ENCODE peak calls at places on chromosomes 7 and 10, in four cellular contexts. H is stimulated activated CD8-positive, alpha-beta memory T cell treated with anti-CD3 and anti-CD28 coated beads, Interleukin-4, amount 100 ng/mL, for 24 hours; E is NCI-H2107; I is activated T-cell treated with anti-CD3 and anti-CD28 coated beads, Interleukin-2, amount 50 U/mL, for 72 hours. X is an unnamed sample.
A peak's percentile ranks its signal among the peaks of the same experiment; 100 is the strongest.

GRCh38 chr7:35351466-35351865 is 97.6 kb upstream of the TBX20 start:
- DNase-seq in I (no peak), H (no peak), E (no peak), X (no peak)

GRCh38 chr7:116258734-116259133 is 48.4 kb downstream of the TES start:
- DNase-seq in I (peak; percentile 48), E (no peak), H (no peak), X (no peak)

GRCh38 chr7:132435016-132435990 is 141.0 kb downstream of the PLXNA4 start:
- DNase-seq in H (no peak), I (no peak), E (no peak), X (no peak)

GRCh38 chr7:120079704-120080103 is 193.3 kb upstream of the KCND2 start:
- DNase-seq in I (no peak), H (no peak), E (no peak), X (no peak)

GRCh38 chr7:150793569-150794238 is 6.5 kb downstream of the TMEM176B start:
- DNase-seq in H (no peak), E (no peak), I (no peak), X (no peak)

GRCh38 chr7:48511021-48511579 is 339.8 kb downstream of the ABCA13 start:
- DNase-seq in I (no peak), H (no peak), E (no peak), X (no peak)

GRCh38 chr7:158392251-158392650 is 195.4 kb downstream of the PTPRN2 start:
- DNase-seq in H (no peak), E (no peak), I (no peak), X (no peak)

GRCh38 chr10:69486922-69487730 is 35.9 kb downstream of the TSPAN15 start:
- DNase-seq in E (no peak), I (no peak), H (no peak), X (no peak)

GRCh38 chr10:124604214-124605000 is 139.8 kb downstream of the FAM53B start:
- DNase-seq in E (no peak), H (no peak), I (no peak), X (no peak)

GRCh38 chr7:145398758-145399157 is 562.9 kb upstream of the TPK1 start:
- DNase-seq in H (no peak), E (no peak), I (no peak), X (no peak)

GRCh38 chr10:111650088-111650487 is 533.5 kb downstream of the GPAM start:
- DNase-seq in I (no peak), E (no peak), H (no peak), X (no peak)

GRCh38 chr7:120927454-120928103 is 23.0 kb upstream of the ING3 start:
- DNase-seq in H (no peak), I (no peak), E (no peak), X (no peak)

GRCh38 chr10:45471531-45472310 is 97.7 kb downstream of the ALOX5 start:
- DNase-seq in I (no peak), H (no peak), E (no peak), X (no peak)

GRCh38 chr7:11648104-11648503 is 183.9 kb downstream of the THSD7A start:
- DNase-seq in I (no peak), E (no peak), H (no peak), X (no peak)

GRCh38 chr10:24957624-24958435 is 5.4 kb upstream of the PRTFDC1 start:
- DNase-seq in E (no peak), H (no peak), I (no peak), X (no peak)

GRCh38 chr10:20535846-20536245 is 361.3 kb downstream of the NEBL start:
- DNase-seq in E (no peak), I (no peak), H (no peak), X (no peak)

GRCh38 chr10:77805676-77806075 is 120.9 kb downstream of the DLG5 start:
- DNase-seq in H (no peak), I (no peak), E (no peak), X (no peak)

GRCh38 chr10:3424102-3424803 is 251.7 kb upstream of the PITRM1 start:
- DNase-seq in I (no peak), E (no peak), H (no peak), X (no peak)

GRCh38 chr10:51700228-51700835 is 937 bp upstream of the CSTF2T start:
- DNase-seq in I (peak; percentile 19), H (no peak), E (no peak), X (no peak)

GRCh38 chr10:131083915-131084790 is 227.4 kb downstream of the TCERG1L start:
- DNase-seq in I (no peak), E (no peak), H (no peak), X (no peak)

X was measured in NK-92 treated with Interleukin-12 subunit alpha and Interleukin-12 subunit beta, amount 100 ng/mL, for 24 hours.